ENCODE peak calls at places on chromosomes 16 and 17, in six cellular contexts. L, G, J, K, B and Z are unnamed samples.

GRCh38 chr16:74455213-74455612 is 33.9 kb upstream of the CLEC18B start:
- ATAC-seq in L (no peak), K (no peak), J (no peak), G (no peak), B (no peak), Z (peak; percentile 81)

GRCh38 chr17:57772774-57773173 is 27.7 kb upstream of the CCDC182 start:
- ATAC-seq in L (no peak), K (peak; percentile 60), J (no peak), G (no peak), B (no peak), Z (no peak)

GRCh38 chr16:81748476-81749198 is 30.5 kb upstream of the PLCG2 start:
- ATAC-seq in L (no peak), K (peak; percentile 45), J (no peak), B (no peak), G (no peak), Z (no peak)

GRCh38 chr17:33229499-33229898 is 63.6 kb downstream of the ASIC2 start:
- ATAC-seq in K (no peak), G (no peak), J (no peak), B (no peak), L (no peak), Z (no peak)

GRCh38 chr16:48384982-48385271 is 286 bp downstream of the SIAH1 start:
- ATAC-seq in K (no peak), J (peak; percentile 19), L (peak; percentile 63), B (peak; percentile 40), G (peak; percentile 31), Z (peak; percentile 56)

GRCh38 chr17:21510686-21511367 is 134.7 kb downstream of the KCNJ12 start:
- ATAC-seq in G (peak; percentile 48), K (no peak), L (peak; percentile 29), B (peak; percentile 31), J (no peak), Z (no peak)

GRCh38 chr17:540632-541031 is 174.0 kb downstream of the VPS53 start:
- ATAC-seq in B (no peak), K (no peak), J (no peak), G (no peak), L (no peak), Z (no peak)

GRCh38 chr17:5282639-5283217 is 644 bp downstream of the RABEP1 start:
- ATAC-seq in B (peak; percentile 43), G (peak; percentile 36), K (no peak), J (no peak), L (peak; percentile 66), Z (peak; percentile 17)

GRCh38 chr17:62790554-62790953 is 17.6 kb downstream of the MARCHF10 start:
- ATAC-seq in G (no peak), L (no peak), K (no peak), J (no peak), B (no peak), Z (peak; percentile 83)

GRCh38 chr16:11833951-11834695 is 17.2 kb downstream of the RSL1D1 start:
- ATAC-seq in J (no peak), B (no peak), K (no peak), G (peak; percentile 69), L (no peak), Z (peak; percentile 91)